ENCODE peak calls at places on chromosomes 7 and 10, in seven cellular contexts. E is suprapubic skin, J is GM12878, M is upper lobe of left lung, O is lower leg skin, N is right lobe of liver, I is uterus. D is an unnamed sample.

GRCh38 chr7:102856036-102856435 is 56.8 kb upstream of the LRRC17 start:
- DNase-seq in E (no peak), J (no peak), M (no peak), O (no peak), N (no peak), I (no peak), D (no peak)

GRCh38 chr10:91668935-91669334 is 36.1 kb upstream of the PPP1R3C start:
- DNase-seq in E (no peak), J (no peak), M (no peak), O (no peak), N (no peak), I (no peak), D (no peak)

GRCh38 chr10:96967847-96968246 is 135.7 kb downstream of the LCOR start:
- DNase-seq in E (no peak), J (no peak), M (no peak), O (no peak), N (no peak), I (no peak), D (no peak)

GRCh38 chr10:65903620-65904019 is 1022.2 kb upstream of the LRRTM3 start:
- DNase-seq in E (no peak), J (no peak), M (no peak), O (no peak), N (no peak), I (no peak), D (no peak)

GRCh38 chr7:111561659-111561908 is 708 bp downstream of the IMMP2L start:
- DNase-seq in E (no peak), J (no peak), M (no peak), O (no peak), N (no peak), I (no peak), D (peak; percentile 19)

GRCh38 chr10:3162533-3162932 is 10.0 kb downstream of the PITRM1 start:
- DNase-seq in E (no peak), J (no peak), M (no peak), O (peak; percentile 58), N (no peak), I (no peak), D (no peak)

GRCh38 chr7:35987016-35987415 is 166.0 kb upstream of the EEPD1 start:
- DNase-seq in E (no peak), J (no peak), M (no peak), O (no peak), N (no peak), I (no peak), D (no peak)

GRCh38 chr10:121179006-121179405 is 327.8 kb downstream of the WDR11 start:
- DNase-seq in E (no peak), J (no peak), M (no peak), O (no peak), N (no peak), I (no peak), D (no peak)

GRCh38 chr10:30943451-30943850 is 88.2 kb downstream of the ZNF438 start:
- DNase-seq in E (no peak), J (no peak), M (no peak), O (no peak), N (no peak), I (no peak), D (no peak)

GRCh38 chr10:4101918-4102654 is 317.1 kb upstream of the KLF6 start:
- DNase-seq in E (no peak), J (peak; percentile 12), M (peak; percentile 54), O (no peak), N (no peak), I (no peak), D (no peak)

DNA sequence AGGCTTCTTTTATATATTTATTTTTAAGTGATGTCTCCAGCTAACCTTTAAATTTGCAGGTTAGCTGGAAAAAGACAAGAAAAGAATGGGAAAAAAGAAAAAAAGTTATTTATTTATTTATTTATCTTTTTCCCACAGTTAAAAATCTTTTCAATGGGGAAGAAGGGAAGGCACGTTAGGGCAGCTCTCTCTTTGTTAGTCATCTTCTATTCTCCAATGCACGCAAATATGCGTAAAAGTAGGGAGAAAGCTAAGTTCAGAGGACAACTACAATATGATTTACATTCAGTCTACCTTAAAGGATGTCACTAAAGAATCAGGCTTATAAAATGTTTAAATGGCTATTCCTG is 276 bp upstream of the GPR85 start:
- DNase-seq in E (no peak), J (no peak), M (no peak), O (no peak), N (no peak), I (no peak), D (no peak)
- H3K4me3 ChIP-seq in E (peak overlapping the region; percentile 57), J (no peak overlapping the region), M (no peak overlapping the region), O (peak overlapping the region; percentile 32), N (peak overlapping the region; percentile 31), I (peak overlapping the region; percentile 25), D (no peak overlapping the region)

GRCh38 chr7:38178004-38178694 is at the start of gene STARD3NL:
- DNase-seq in E (peak; percentile 98), J (peak; percentile 100), M (peak; percentile 100), O (peak; percentile 98), N (peak; percentile 98), I (peak; percentile 100), D (peak; percentile 99)
- TF ChIP-seq POLR2A in E (no peak), J (peak; percentile 78), M (peak; percentile 63), O (no peak), N (peak; percentile 62), I (peak; percentile 78), D (peak; percentile 65)

DNA sequence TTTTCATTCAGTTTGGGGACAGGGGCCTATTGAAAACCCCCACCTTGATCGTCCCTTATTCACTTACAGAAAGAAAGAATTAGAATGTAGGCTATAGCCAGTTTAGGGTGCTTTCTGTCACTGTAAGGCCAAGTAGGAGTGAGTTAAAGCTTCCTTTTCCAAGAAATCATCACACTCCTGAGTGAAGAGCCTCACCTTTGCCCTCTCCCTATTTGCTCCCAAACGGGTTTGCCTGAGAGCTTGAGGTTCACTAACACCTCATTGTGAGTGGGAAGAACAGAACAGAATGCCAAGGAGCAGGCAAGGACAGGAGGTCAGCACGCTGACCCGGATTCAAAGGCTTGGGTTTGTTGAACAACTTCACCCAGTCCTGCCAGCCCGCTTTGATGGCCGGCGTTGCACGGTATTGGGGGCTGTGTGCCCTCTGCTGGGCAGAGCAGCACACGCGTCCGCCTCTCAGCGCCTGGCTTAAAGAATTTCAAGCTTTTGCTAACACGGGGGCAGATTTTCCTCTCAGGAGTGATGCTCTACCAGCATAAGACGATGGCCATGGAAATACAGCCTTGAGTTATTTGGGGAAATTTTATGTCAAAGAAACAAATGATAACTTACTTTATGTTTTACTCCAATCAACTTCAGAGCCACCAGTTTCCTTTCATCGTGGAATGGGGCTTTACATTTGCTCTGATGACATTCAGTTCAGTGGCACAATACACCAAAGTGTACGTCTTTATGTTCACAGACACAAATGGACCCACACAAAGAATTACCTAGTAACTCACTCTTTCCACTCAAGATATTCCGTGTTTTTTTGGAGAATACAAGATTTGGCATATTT is 470.0 kb downstream of the SUGCT start:
- DNase-seq in E (no peak), J (no peak), M (peak; percentile 54), O (no peak), N (peak; percentile 59), I (no peak), D (peak; percentile 18)
- TF ChIP-seq CTCF in E (peak; percentile 26), J (peak; percentile 74), M (peak; percentile 58), O (no peak), N (peak; percentile 71), I (no peak), D (peak; percentile 36)

GRCh38 chr7:82404647-82405046 is 38.9 kb downstream of the CACNA2D1 start:
- DNase-seq in E (no peak), J (no peak), M (no peak), O (no peak), N (no peak), I (no peak), D (no peak)

GRCh38 chr7:82406937-82407336 is 36.6 kb downstream of the CACNA2D1 start:
- DNase-seq in E (no peak), J (no peak), M (no peak), O (no peak), N (no peak), I (no peak), D (no peak)

GRCh38 chr7:82405291-82405690 is 38.3 kb downstream of the CACNA2D1 start:
- DNase-seq in E (no peak), J (no peak), M (no peak), O (no peak), N (no peak), I (no peak), D (no peak)

DNA sequence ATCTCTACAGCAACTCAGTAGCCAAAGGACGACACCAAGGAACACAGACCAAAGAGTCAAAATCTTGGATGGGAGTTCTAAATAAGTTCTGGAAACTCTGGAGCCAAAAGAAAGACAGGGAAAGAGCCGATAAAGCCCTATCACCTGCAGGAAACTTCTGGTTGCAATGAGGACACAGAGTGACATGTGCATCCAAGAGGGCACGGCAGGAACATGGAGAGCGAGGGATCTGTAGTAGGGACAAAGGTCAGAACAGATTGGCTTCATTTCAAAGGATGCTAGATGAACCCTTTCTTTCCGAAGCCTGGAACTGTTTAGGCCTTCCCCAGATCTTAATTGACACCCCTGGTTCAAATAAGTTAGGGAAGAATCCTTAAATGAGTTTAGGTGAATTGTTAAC is 39.5 kb downstream of the CACNA2D1 start:
- DNase-seq in E (no peak), J (no peak), M (no peak), O (no peak), N (no peak), I (no peak), D (no peak)
- H3K4me3 ChIP-seq in E (no peak overlapping the region), J (no peak overlapping the region), M (no peak overlapping the region), O (no peak overlapping the region), N (no peak overlapping the region), I (no peak overlapping the region), D (no peak overlapping the region)

GRCh38 chr10:84077728-84078127 is 61.6 kb upstream of the GHITM start:
- DNase-seq in E (no peak), J (no peak), M (no peak), O (no peak), N (no peak), I (no peak), D (no peak)
- TF ChIP-seq POLR2A in E (no peak), J (no peak), M (no peak), O (no peak), N (no peak), I (no peak), D (no peak)

GRCh38 chr7:79308176-79308575 is 145.3 kb downstream of the MAGI2 start:
- DNase-seq in E (no peak), J (no peak), M (no peak), O (no peak), N (peak; percentile 87), I (no peak), D (no peak)
- TF ChIP-seq CTCF in E (no peak), J (no peak), M (no peak), O (no peak), N (peak; percentile 33), I (no peak), D (no peak)

DNA sequence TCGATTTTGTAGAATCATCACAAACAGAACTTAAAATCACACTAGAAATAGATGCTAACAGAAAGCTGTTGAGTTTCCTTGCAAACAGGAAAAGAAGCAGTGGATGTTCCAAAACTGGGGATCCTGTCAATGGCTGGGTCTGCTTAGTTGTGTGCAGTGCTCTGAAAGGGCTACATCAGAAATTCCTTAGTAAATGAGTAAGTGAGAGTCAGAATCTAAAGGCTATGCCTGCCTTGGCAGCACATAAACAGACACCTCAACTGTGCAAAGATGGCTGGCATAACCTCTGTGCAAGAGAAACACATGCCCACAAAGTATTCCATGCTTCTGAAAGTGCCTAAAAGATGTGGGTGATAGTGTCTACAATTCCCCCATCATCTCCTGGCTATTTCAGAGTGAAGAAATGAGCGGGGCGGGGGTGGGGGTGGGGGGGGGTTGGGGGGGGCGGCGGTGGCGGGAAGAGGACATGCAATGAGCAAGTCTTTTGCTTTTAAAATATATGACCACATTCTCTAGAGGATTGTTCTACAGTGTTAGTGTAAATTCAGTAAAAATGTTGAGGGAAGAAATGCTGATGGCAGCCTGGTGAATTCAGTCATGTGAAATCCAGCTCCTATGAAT is 138.1 kb upstream of the LAMB4 start:
- DNase-seq in E (no peak), J (no peak), M (no peak), O (no peak), N (no peak), I (no peak), D (no peak)
- H3K4me3 ChIP-seq in E (no peak overlapping the region), J (no peak overlapping the region), M (no peak overlapping the region), O (no peak overlapping the region), N (no peak overlapping the region), I (no peak overlapping the region), D (no peak overlapping the region)

D was measured in body of pancreas.